ENCODE peak calls at places on chromosomes 6 and 20, in four cellular contexts. Z is transverse colon, E is GM20000, J is lung. O is an unnamed sample.

GRCh38 chr20:17381701-17382100 is 149.5 kb downstream of the BFSP1 start:
- DNase-seq in E (no peak), Z (no peak), J (no peak), O (no peak)

GRCh38 chr20:60930023-60930790 is 321.9 kb upstream of the CDH4 start:
- DNase-seq in E (no peak), Z (no peak), J (no peak), O (no peak)

GRCh38 chr20:21693322-21693721 is 12.1 kb upstream of the PAX1 start:
- DNase-seq in E (no peak), J (no peak), Z (no peak), O (no peak)

GRCh38 chr6:506508-506907 is 115.0 kb downstream of the IRF4 start:
- DNase-seq in E (peak), J (no peak), Z (no peak), O (no peak)

GRCh38 chr6:11759995-11760394 is 18.6 kb downstream of the ADTRP start:
- DNase-seq in Z (no peak), E (no peak), J (no peak), O (no peak)

GRCh38 chr6:53703047-53703446 is 37.5 kb upstream of the KLHL31 start:
- DNase-seq in E (no peak), Z (no peak), J (no peak), O (no peak)

GRCh38 chr6:101824551-101825345 is 431.2 kb downstream of the GRIK2 start:
- DNase-seq in Z (no peak), J (no peak), E (no peak), O (no peak)

GRCh38 chr20:33262658-33263065 is 20.4 kb upstream of the BPIFB1 start:
- DNase-seq in J (no peak), Z (no peak), E (no peak), O (peak)

GRCh38 chr20:16271450-16271849 is 301.8 kb downstream of the KIF16B start:
- DNase-seq in E (no peak), Z (no peak), J (no peak), O (no peak)

GRCh38 chr6:146598785-146599405 is at the start of gene ADGB:
- DNase-seq in J (peak), E (no peak), Z (peak), O (peak)

GRCh38 chr6:93164781-93165180 is 254.6 kb downstream of the EPHA7 start:
- DNase-seq in J (no peak), Z (no peak), E (no peak), O (no peak)

GRCh38 chr20:54132612-54133433 is 41.0 kb downstream of the CYP24A1 start:
- DNase-seq in E (no peak), J (peak), Z (peak), O (peak)

GRCh38 chr6:148885920-148886845 is 139.4 kb downstream of the UST start:
- DNase-seq in Z (no peak), E (no peak), J (no peak), O (no peak)

GRCh38 chr6:28867078-28867414 is 56.7 kb downstream of the TRIM27 start:
- DNase-seq in E (peak), J (no peak), Z (no peak), O (no peak)

GRCh38 chr20:3614509-3614908 is 48.7 kb downstream of the GFRA4 start:
- DNase-seq in J (no peak), E (no peak), Z (no peak), O (no peak)

GRCh38 chr6:108868551-108869145 is 20.4 kb downstream of the ARMC2 start:
- DNase-seq in E (no peak), Z (no peak), J (no peak), O (no peak)

GRCh38 chr6:18293192-18293904 is 29.0 kb upstream of the DEK start:
- DNase-seq in Z (peak), E (no peak), J (no peak), O (no peak)

GRCh38 chr20:25018841-25019240 is 26.3 kb upstream of the APMAP start:
- DNase-seq in J (no peak), Z (no peak), E (no peak), O (no peak)

GRCh38 chr6:23752414-23752813 is 373.6 kb upstream of the NRSN1 start:
- DNase-seq in Z (no peak), E (no peak), J (no peak), O (no peak)

GRCh38 chr6:43495409-43495941 is 14.7 kb downstream of the LRRC73 start:
- DNase-seq in Z (peak), E (no peak), J (no peak), O (peak)
- TF ChIP-seq CTCF in Z (peak), E (peak), J (no peak), O (peak)

GRCh38 chr6:44682280-44682679 is 294.8 kb downstream of the CDC5L start:
- DNase-seq in Z (no peak), E (no peak), J (no peak), O (no peak)

GRCh38 chr6:44682987-44683779 is 295.7 kb downstream of the CDC5L start:
- DNase-seq in E (no peak), Z (no peak), J (no peak), O (no peak)

GRCh38 chr6:44679906-44680698 is 292.6 kb downstream of the CDC5L start:
- DNase-seq in Z (no peak), E (no peak), J (no peak), O (no peak)

GRCh38 chr6:44678252-44678935 is 290.9 kb downstream of the CDC5L start:
- DNase-seq in Z (no peak), E (no peak), J (no peak), O (no peak)

DNA sequence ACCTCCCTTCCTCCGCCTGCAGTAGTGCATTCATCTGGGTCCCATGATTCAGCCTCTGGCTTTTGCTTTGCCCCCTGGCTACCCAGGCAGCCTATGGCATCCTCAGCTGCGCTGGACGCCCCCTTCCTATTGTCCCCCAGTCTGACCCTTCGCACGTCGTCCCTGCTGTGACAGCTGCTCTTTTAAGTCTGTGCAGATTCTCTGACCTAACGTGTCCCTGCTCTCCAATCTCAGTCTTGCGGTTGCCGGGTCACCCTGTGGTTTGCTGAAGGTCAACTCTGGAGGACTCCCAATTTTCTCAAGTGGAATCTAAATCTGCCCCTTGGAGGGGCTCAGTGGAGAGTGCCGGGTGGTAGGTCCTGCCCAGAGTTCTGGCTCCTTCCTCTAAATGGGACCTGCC is 294.3 kb downstream of the CDC5L start:
- DNase-seq in E (no peak), Z (no peak), J (no peak), O (peak)
- TF ChIP-seq CTCF in E (no peak), Z (no peak), J (no peak), O (no peak)

GRCh38 chr20:31934968-31935764 is 16.7 kb downstream of the PDRG1 start:
- DNase-seq in E (no peak), J (no peak), Z (no peak), O (no peak)
- TF ChIP-seq CTCF in E (no peak), J (no peak), Z (no peak), O (no peak)

GRCh38 chr6:15924893-15925292 is 204.0 kb upstream of the MYLIP start:
- DNase-seq in E (no peak), Z (no peak), J (no peak), O (no peak)

GRCh38 chr6:15926256-15926655 is 202.6 kb upstream of the MYLIP start:
- DNase-seq in Z (no peak), J (no peak), E (no peak), O (no peak)

GRCh38 chr6:15922510-15923307 is 206.2 kb upstream of the MYLIP start:
- DNase-seq in E (no peak), Z (no peak), J (no peak), O (no peak)

GRCh38 chr6:15929685-15930084 is 199.2 kb upstream of the MYLIP start:
- DNase-seq in J (no peak), E (no peak), Z (no peak), O (no peak)

GRCh38 chr6:15927531-15928230 is 201.2 kb upstream of the MYLIP start:
- DNase-seq in Z (no peak), J (no peak), E (no peak), O (no peak)
- TF ChIP-seq CTCF in Z (no peak), J (no peak), E (no peak), O (no peak)

GRCh38 chr6:157265186-157265585 is 58.1 kb downstream of the TMEM242 start:
- DNase-seq in Z (no peak), J (no peak), E (no peak), O (no peak)
- TF ChIP-seq CTCF in Z (no peak), J (no peak), E (no peak), O (no peak)

DNA sequence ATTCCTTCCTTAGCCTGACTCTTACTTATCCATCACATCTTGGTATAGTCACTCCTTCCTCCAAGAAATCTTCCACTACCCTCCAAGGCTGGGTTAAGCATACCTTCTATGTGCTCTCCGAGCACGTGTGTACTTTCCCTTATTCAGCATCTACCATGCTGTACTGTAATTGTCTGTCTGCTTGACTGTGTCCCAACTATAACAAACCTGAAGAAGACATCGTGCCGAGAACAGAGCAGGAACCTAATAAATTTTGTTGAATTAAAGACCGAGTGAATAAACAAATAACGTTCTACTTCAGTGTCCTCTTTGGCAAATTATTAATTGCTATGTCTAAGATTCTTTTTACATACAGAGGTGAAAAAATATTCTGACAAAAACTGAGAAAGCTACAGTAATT is 35.8 kb downstream of the USP49 start:
- DNase-seq in J (no peak), Z (no peak), E (no peak), O (no peak)
- TF ChIP-seq CTCF in J (no peak), Z (no peak), E (no peak), O (no peak)

GRCh38 chr20:31693402-31693801 is 29.3 kb downstream of the BCL2L1 start:
- DNase-seq in Z (no peak), E (no peak), J (no peak), O (no peak)
- TF ChIP-seq CTCF in Z (no peak), E (no peak), J (no peak), O (no peak)

GRCh38 chr6:115969207-115969929 is 91.3 kb downstream of the FRK start:
- DNase-seq in Z (no peak), E (no peak), J (no peak), O (peak)

GRCh38 chr6:115971785-115972184 is 88.9 kb downstream of the FRK start:
- DNase-seq in Z (no peak), E (no peak), J (no peak), O (no peak)

GRCh38 chr6:115976321-115976870 is 84.3 kb downstream of the FRK start:
- DNase-seq in Z (no peak), J (no peak), E (no peak), O (no peak)

GRCh38 chr6:115969930-115970273 is 90.8 kb downstream of the FRK start:
- DNase-seq in Z (no peak), E (no peak), J (no peak), O (no peak)

GRCh38 chr6:115972679-115973078 is 88.0 kb downstream of the FRK start:
- DNase-seq in E (no peak), J (no peak), Z (no peak), O (no peak)
- TF ChIP-seq CTCF in E (no peak), J (no peak), Z (no peak), O (no peak)

O was measured in Calu3.